ENCODE peak calls at places on chromosomes 2 and 18, in seven cellular contexts. One of them, this sample, is unnamed.
A peak's percentile ranks its signal among the peaks of the same experiment; 100 is the strongest.

GRCh38 chr2:17877811-17878221 is 651 bp upstream of the KCNS3 start:
- DNase-seq in K562: no peak
- DNase-seq in HCT116: no peak
- DNase-seq in Panc1: no peak
- DNase-seq in H1: peak; percentile 58
- DNase-seq in GM12878: no peak
- DNase-seq in SK-N-SH: peak; percentile 41
- DNase-seq in this sample: no peak

GRCh38 chr2:144517825-144518699 is 1.9 kb downstream of the ZEB2 start:
- DNase-seq in K562: no peak
- DNase-seq in HCT116: no peak
- DNase-seq in Panc1: no peak
- DNase-seq in H1: no peak
- DNase-seq in GM12878: no peak
- DNase-seq in SK-N-SH: no peak
- DNase-seq in this sample: no peak

GRCh38 chr2:10432315-10433181 is 15.6 kb downstream of the ODC1 start:
- DNase-seq in K562: no peak
- DNase-seq in HCT116: no peak
- DNase-seq in Panc1: no peak
- DNase-seq in H1: peak; percentile 77
- DNase-seq in GM12878: no peak
- DNase-seq in SK-N-SH: peak; percentile 55
- DNase-seq in this sample: no peak

GRCh38 chr2:115427436-115427835 is 985.0 kb downstream of the DPP10 start:
- DNase-seq in K562: no peak
- DNase-seq in HCT116: no peak
- DNase-seq in Panc1: no peak
- DNase-seq in H1: no peak
- DNase-seq in GM12878: no peak
- DNase-seq in SK-N-SH: no peak
- DNase-seq in this sample: no peak

GRCh38 chr2:236892721-236893120 is 193.0 kb upstream of the COPS8 start:
- DNase-seq in K562: no peak
- DNase-seq in HCT116: no peak
- DNase-seq in Panc1: no peak
- DNase-seq in H1: no peak
- DNase-seq in GM12878: no peak
- DNase-seq in SK-N-SH: no peak
- DNase-seq in this sample: no peak

GRCh38 chr2:5290911-5291546 is 401.2 kb upstream of the SOX11 start:
- DNase-seq in K562: no peak
- DNase-seq in HCT116: no peak
- DNase-seq in Panc1: no peak
- DNase-seq in H1: no peak
- DNase-seq in GM12878: no peak
- DNase-seq in SK-N-SH: no peak
- DNase-seq in this sample: no peak

GRCh38 chr2:216006164-216006663 is 7.1 kb downstream of the MREG start:
- DNase-seq in K562: peak; percentile 28
- DNase-seq in HCT116: no peak
- DNase-seq in Panc1: no peak
- DNase-seq in H1: peak; percentile 73
- DNase-seq in GM12878: peak; percentile 73
- DNase-seq in SK-N-SH: no peak
- DNase-seq in this sample: no peak

GRCh38 chr18:73407506-73407905 is 539.7 kb upstream of the NETO1 start:
- DNase-seq in K562: no peak
- DNase-seq in HCT116: no peak
- DNase-seq in Panc1: no peak
- DNase-seq in H1: no peak
- DNase-seq in GM12878: no peak
- DNase-seq in SK-N-SH: no peak
- DNase-seq in this sample: no peak

GRCh38 chr2:199457147-199458016 is at the start of gene SATB2:
- DNase-seq in K562: peak; percentile 62
- DNase-seq in HCT116: peak; percentile 65
- DNase-seq in Panc1: no peak
- DNase-seq in H1: peak; percentile 74
- DNase-seq in GM12878: no peak
- DNase-seq in SK-N-SH: peak; percentile 47
- DNase-seq in this sample: no peak

GRCh38 chr2:63008838-63009237 is 41.8 kb upstream of the OTX1 start:
- DNase-seq in K562: no peak
- DNase-seq in HCT116: no peak
- DNase-seq in Panc1: no peak
- DNase-seq in H1: no peak
- DNase-seq in GM12878: no peak
- DNase-seq in SK-N-SH: no peak
- DNase-seq in this sample: no peak

GRCh38 chr2:149029312-149029965 is 9.1 kb upstream of the LYPD6B start:
- DNase-seq in K562: no peak
- DNase-seq in HCT116: no peak
- DNase-seq in Panc1: no peak
- DNase-seq in H1: peak; percentile 43
- DNase-seq in GM12878: no peak
- DNase-seq in SK-N-SH: no peak
- DNase-seq in this sample: no peak

GRCh38 chr2:149028891-149029290 is 9.6 kb upstream of the LYPD6B start:
- DNase-seq in K562: no peak
- DNase-seq in HCT116: no peak
- DNase-seq in Panc1: no peak
- DNase-seq in H1: peak; percentile 3
- DNase-seq in GM12878: no peak
- DNase-seq in SK-N-SH: no peak
- DNase-seq in this sample: no peak

GRCh38 chr2:149028377-149028776 is 10.1 kb upstream of the LYPD6B start:
- DNase-seq in K562: no peak
- DNase-seq in HCT116: no peak
- DNase-seq in Panc1: no peak
- DNase-seq in H1: peak; percentile 11
- DNase-seq in GM12878: no peak
- DNase-seq in SK-N-SH: no peak
- DNase-seq in this sample: no peak

GRCh38 chr2:149031396-149031795 is 7.1 kb upstream of the LYPD6B start:
- DNase-seq in K562: no peak
- DNase-seq in HCT116: no peak
- DNase-seq in Panc1: no peak
- DNase-seq in H1: no peak
- DNase-seq in GM12878: no peak
- DNase-seq in SK-N-SH: no peak
- DNase-seq in this sample: no peak

DNA sequence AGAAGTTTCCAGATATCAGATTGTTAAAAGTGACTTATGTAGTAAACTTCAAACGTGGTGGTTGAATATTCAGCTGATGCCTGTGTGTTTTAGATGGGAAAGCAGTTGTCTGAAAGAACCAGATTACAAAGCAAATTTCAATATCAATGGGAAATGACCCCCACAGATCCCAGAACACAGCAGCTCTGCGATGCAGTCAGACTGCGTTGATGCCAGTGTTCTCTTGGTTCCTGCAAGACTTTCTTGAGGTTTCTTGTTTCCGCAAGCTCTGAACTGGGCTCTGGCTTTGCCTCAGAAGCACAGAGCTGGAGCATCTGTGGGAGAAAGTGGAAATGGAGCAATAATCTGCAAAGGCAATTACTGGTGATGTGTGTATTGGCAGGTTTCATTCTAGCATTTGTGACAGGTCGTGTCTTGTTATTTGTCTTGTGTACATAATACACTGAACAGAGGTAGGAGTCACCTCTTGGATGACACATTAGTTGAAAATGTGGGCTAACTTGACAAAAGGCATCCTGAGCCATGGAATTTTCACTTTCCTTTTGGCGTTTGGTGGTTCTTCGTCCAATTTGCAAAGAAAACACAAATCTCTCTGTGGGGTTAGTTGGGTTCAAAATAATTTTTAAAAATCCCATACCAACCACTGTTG is 10.8 kb upstream of the LYPD6B start:
- DNase-seq in K562: no peak
- DNase-seq in HCT116: no peak
- DNase-seq in Panc1: no peak
- DNase-seq in H1: peak; percentile 47
- DNase-seq in GM12878: no peak
- DNase-seq in SK-N-SH: no peak
- DNase-seq in this sample: no peak
- TF ChIP-seq SIN3A in K562: no peak
- TF ChIP-seq SIN3A in HCT116: no peak
- TF ChIP-seq SIN3A in Panc1: no peak
- TF ChIP-seq SIN3A in H1: no peak
- TF ChIP-seq SIN3A in GM12878: no peak
- TF ChIP-seq SIN3A in SK-N-SH: no peak
- TF ChIP-seq SIN3A in this sample: no peak

GRCh38 chr18:39655341-39655740 is 2089.7 kb upstream of the CELF4 start:
- DNase-seq in K562: no peak
- DNase-seq in HCT116: no peak
- DNase-seq in Panc1: no peak
- DNase-seq in H1: no peak
- DNase-seq in GM12878: no peak
- DNase-seq in SK-N-SH: no peak
- DNase-seq in this sample: no peak

GRCh38 chr18:39661856-39662366 is 2096.3 kb upstream of the CELF4 start:
- DNase-seq in K562: no peak
- DNase-seq in HCT116: no peak
- DNase-seq in Panc1: no peak
- DNase-seq in H1: no peak
- DNase-seq in GM12878: no peak
- DNase-seq in SK-N-SH: peak; percentile 10
- DNase-seq in this sample: no peak

DNA sequence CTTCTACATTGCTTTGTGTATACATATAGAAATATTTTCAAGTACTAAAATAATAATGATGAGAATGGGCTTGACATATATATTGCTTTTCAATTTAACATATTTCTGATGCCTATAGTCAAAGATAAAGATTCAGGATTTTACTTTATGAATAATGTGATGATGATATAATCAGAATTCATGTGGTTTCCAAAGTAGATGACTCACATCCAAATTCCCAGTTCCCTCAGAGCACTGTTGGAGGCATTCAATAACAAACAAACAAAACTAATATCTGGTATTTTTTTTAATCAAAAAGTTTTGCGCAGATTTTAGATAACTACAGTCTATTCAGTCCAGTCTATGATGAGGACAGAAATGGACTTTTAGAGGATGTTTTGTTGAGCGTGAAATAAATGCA is 2094.5 kb upstream of the CELF4 start:
- DNase-seq in K562: no peak
- DNase-seq in HCT116: no peak
- DNase-seq in Panc1: no peak
- DNase-seq in H1: no peak
- DNase-seq in GM12878: no peak
- DNase-seq in SK-N-SH: no peak
- DNase-seq in this sample: no peak
- TF ChIP-seq SIN3A in K562: no peak
- TF ChIP-seq SIN3A in HCT116: no peak
- TF ChIP-seq SIN3A in Panc1: no peak
- TF ChIP-seq SIN3A in H1: no peak
- TF ChIP-seq SIN3A in GM12878: no peak
- TF ChIP-seq SIN3A in SK-N-SH: no peak
- TF ChIP-seq SIN3A in this sample: no peak

GRCh38 chr18:59916746-59917145 is 16.9 kb downstream of the PMAIP1 start:
- DNase-seq in K562: no peak
- DNase-seq in HCT116: no peak
- DNase-seq in Panc1: no peak
- DNase-seq in H1: peak; percentile 31
- DNase-seq in GM12878: no peak
- DNase-seq in SK-N-SH: no peak
- DNase-seq in this sample: no peak

GRCh38 chr18:59915606-59916005 is 15.8 kb downstream of the PMAIP1 start:
- DNase-seq in K562: no peak
- DNase-seq in HCT116: no peak
- DNase-seq in Panc1: no peak
- DNase-seq in H1: peak; percentile 32
- DNase-seq in GM12878: no peak
- DNase-seq in SK-N-SH: no peak
- DNase-seq in this sample: no peak

GRCh38 chr18:59917422-59917821 is 17.6 kb downstream of the PMAIP1 start:
- DNase-seq in K562: peak; percentile 34
- DNase-seq in HCT116: no peak
- DNase-seq in Panc1: no peak
- DNase-seq in H1: peak; percentile 43
- DNase-seq in GM12878: no peak
- DNase-seq in SK-N-SH: no peak
- DNase-seq in this sample: no peak

GRCh38 chr18:59919026-59919425 is 19.2 kb downstream of the PMAIP1 start:
- DNase-seq in K562: no peak
- DNase-seq in HCT116: no peak
- DNase-seq in Panc1: no peak
- DNase-seq in H1: peak; percentile 19
- DNase-seq in GM12878: no peak
- DNase-seq in SK-N-SH: no peak
- DNase-seq in this sample: no peak

GRCh38 chr18:59918320-59918755 is 18.5 kb downstream of the PMAIP1 start:
- DNase-seq in K562: peak; percentile 69
- DNase-seq in HCT116: peak; percentile 66
- DNase-seq in Panc1: no peak
- DNase-seq in H1: peak; percentile 44
- DNase-seq in GM12878: peak; percentile 80
- DNase-seq in SK-N-SH: peak; percentile 49
- DNase-seq in this sample: no peak
- TF ChIP-seq SIN3A in K562: no peak
- TF ChIP-seq SIN3A in HCT116: no peak
- TF ChIP-seq SIN3A in Panc1: no peak
- TF ChIP-seq SIN3A in H1: no peak
- TF ChIP-seq SIN3A in GM12878: no peak
- TF ChIP-seq SIN3A in SK-N-SH: no peak
- TF ChIP-seq SIN3A in this sample: no peak

DNA sequence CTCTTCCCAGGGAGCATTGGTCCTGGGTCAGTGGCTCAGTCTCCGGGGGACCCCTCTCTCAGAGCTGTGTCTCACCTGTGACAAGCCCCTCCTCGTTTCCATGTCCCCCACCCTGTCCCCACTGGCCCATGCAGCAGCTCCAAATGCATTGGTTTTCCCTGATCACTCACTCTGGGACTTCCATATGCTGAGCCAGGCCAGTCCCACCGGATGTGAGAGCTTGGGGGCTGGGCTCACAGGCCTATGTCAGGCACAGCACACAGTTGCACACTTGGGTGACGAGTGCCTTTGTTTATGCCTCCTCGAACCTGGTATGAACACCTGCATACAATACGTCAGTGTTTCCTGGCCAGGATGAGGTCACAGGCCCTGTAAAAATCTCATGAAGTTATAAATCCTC is 232.5 kb downstream of the TFCP2L1 start:
- DNase-seq in K562: no peak
- DNase-seq in HCT116: no peak
- DNase-seq in Panc1: no peak
- DNase-seq in H1: no peak
- DNase-seq in GM12878: no peak
- DNase-seq in SK-N-SH: no peak
- DNase-seq in this sample: no peak
- TF ChIP-seq SIN3A in K562: no peak
- TF ChIP-seq SIN3A in HCT116: no peak
- TF ChIP-seq SIN3A in Panc1: no peak
- TF ChIP-seq SIN3A in H1: no peak
- TF ChIP-seq SIN3A in GM12878: no peak
- TF ChIP-seq SIN3A in SK-N-SH: no peak
- TF ChIP-seq SIN3A in this sample: no peak